ENCODE peak calls at places on chromosomes 7 and 10, in eight cellular contexts. B, O, K, J, Y, S, C and G are unnamed samples.
A peak's percentile ranks its signal among the peaks of the same experiment; 100 is the strongest.

GRCh38 chr10:7928511-7928910 is 110.2 kb downstream of the TAF3 start:
- DNase-seq in B (no peak), O (no peak), K (no peak), J (no peak), Y (no peak), S (no peak), C (no peak), G (no peak)

GRCh38 chr7:80659120-80660055 is 20.9 kb downstream of the CD36 start:
- DNase-seq in B (no peak), O (peak; percentile 70), K (peak; percentile 71), J (no peak), Y (no peak), S (no peak), C (no peak), G (peak; percentile 5)

GRCh38 chr10:52215745-52216361 is 98.2 kb upstream of the DKK1 start:
- DNase-seq in B (peak; percentile 10), O (peak; percentile 77), K (peak; percentile 48), J (no peak), Y (no peak), S (no peak), C (peak; percentile 2), G (peak; percentile 68)

GRCh38 chr10:88114368-88114767 is 250.9 kb downstream of the PTEN start:
- DNase-seq in B (peak; percentile 14), O (peak; percentile 82), K (peak; percentile 42), J (no peak), Y (no peak), S (peak; percentile 41), C (no peak), G (peak; percentile 90)

GRCh38 chr10:122113161-122113944 is 124.4 kb downstream of the TACC2 start:
- DNase-seq in B (no peak), O (no peak), K (peak; percentile 72), J (peak; percentile 84), Y (no peak), S (peak; percentile 65), C (no peak), G (no peak)

GRCh38 chr10:61130366-61130765 is 186.4 kb upstream of the RHOBTB1 start:
- DNase-seq in B (no peak), O (no peak), K (no peak), J (no peak), Y (no peak), S (no peak), C (no peak), G (no peak)

GRCh38 chr10:73859441-73860049 is 14.8 kb downstream of the CAMK2G start:
- DNase-seq in B (no peak), O (no peak), K (no peak), J (no peak), Y (peak; percentile 39), S (no peak), C (no peak), G (no peak)

GRCh38 chr7:55520426-55521140 is 51.7 kb downstream of the VOPP1 start:
- DNase-seq in B (no peak), O (no peak), K (no peak), J (no peak), Y (no peak), S (no peak), C (no peak), G (no peak)

GRCh38 chr10:88254091-88254490 is 329.0 kb downstream of the RNLS start:
- DNase-seq in B (no peak), O (no peak), K (peak; percentile 77), J (no peak), Y (no peak), S (no peak), C (no peak), G (no peak)

GRCh38 chr10:13560597-13560996 is 26.2 kb upstream of the PRPF18 start:
- DNase-seq in B (no peak), O (no peak), K (no peak), J (no peak), Y (no peak), S (no peak), C (no peak), G (no peak)

GRCh38 chr10:86443936-86444335 is 77.3 kb upstream of the GRID1 start:
- DNase-seq in B (no peak), O (no peak), K (no peak), J (no peak), Y (no peak), S (no peak), C (no peak), G (no peak)

GRCh38 chr7:815284-816216 is 16.7 kb upstream of the SUN1 start:
- DNase-seq in B (peak; percentile 45), O (peak; percentile 38), K (no peak), J (no peak), Y (no peak), S (peak; percentile 91), C (no peak), G (peak; percentile 45)

GRCh38 chr10:125521721-125522680 is 161.0 kb downstream of the TEX36 start:
- DNase-seq in B (no peak), O (peak; percentile 88), K (no peak), J (no peak), Y (no peak), S (peak; percentile 89), C (no peak), G (peak; percentile 78)

GRCh38 chr7:135147341-135147898 is 452 bp upstream of the TMEM140 start:
- DNase-seq in B (no peak), O (peak; percentile 44), K (peak; percentile 51), J (no peak), Y (no peak), S (no peak), C (no peak), G (no peak)

GRCh38 chr7:151372612-151373265 is 31.1 kb downstream of the NUB1 start:
- DNase-seq in B (no peak), O (no peak), K (no peak), J (no peak), Y (no peak), S (no peak), C (no peak), G (no peak)

GRCh38 chr7:3103614-3104399 is 60.1 kb upstream of the CARD11 start:
- DNase-seq in B (no peak), O (no peak), K (no peak), J (no peak), Y (no peak), S (no peak), C (no peak), G (no peak)

GRCh38 chr7:30800785-30801252 is 29.6 kb downstream of the MINDY4 start:
- DNase-seq in B (peak; percentile 59), O (peak; percentile 84), K (peak; percentile 65), J (no peak), Y (no peak), S (peak; percentile 55), C (no peak), G (peak; percentile 73)

GRCh38 chr7:112873831-112874553 is 83.8 kb upstream of the TMEM168 start:
- DNase-seq in B (no peak), O (peak; percentile 35), K (no peak), J (no peak), Y (no peak), S (no peak), C (no peak), G (no peak)

GRCh38 chr7:88169717-88170320 is 50.0 kb downstream of the SRI start:
- DNase-seq in B (peak; percentile 5), O (peak; percentile 59), K (no peak), J (no peak), Y (no peak), S (no peak), C (no peak), G (peak; percentile 22)

GRCh38 chr7:151051108-151051507 is 2.8 kb downstream of the ASIC3 start:
- DNase-seq in B (no peak), O (no peak), K (no peak), J (peak; percentile 70), Y (peak; percentile 64), S (peak; percentile 90), C (peak; percentile 26), G (no peak)

GRCh38 chr10:50469288-50469687 is 154.5 kb downstream of the SGMS1 start:
- DNase-seq in B (no peak), O (no peak), K (peak; percentile 33), J (no peak), Y (no peak), S (no peak), C (no peak), G (no peak)

GRCh38 chr10:92810934-92811532 is 37.3 kb upstream of the EXOC6 start:
- DNase-seq in B (no peak), O (no peak), K (no peak), J (no peak), Y (no peak), S (no peak), C (no peak), G (no peak)

GRCh38 chr7:84908196-84908793 is 278.6 kb downstream of the SEMA3D start:
- DNase-seq in B (no peak), O (no peak), K (no peak), J (no peak), Y (no peak), S (no peak), C (no peak), G (no peak)

GRCh38 chr10:51918921-51919325 is 219.5 kb upstream of the CSTF2T start:
- DNase-seq in B (no peak), O (no peak), K (no peak), J (no peak), Y (no peak), S (no peak), C (no peak), G (no peak)

GRCh38 chr7:90175667-90176066 is 21.4 kb downstream of the STEAP1 start:
- DNase-seq in B (no peak), O (no peak), K (no peak), J (peak; percentile 44), Y (no peak), S (no peak), C (no peak), G (no peak)

GRCh38 chr10:132162021-132162531 is 24.7 kb upstream of the DPYSL4 start:
- DNase-seq in B (no peak), O (peak; percentile 76), K (no peak), J (no peak), Y (no peak), S (no peak), C (no peak), G (peak; percentile 67)

GRCh38 chr10:86522385-86522855 is 828 bp upstream of the WAPL start:
- DNase-seq in B (no peak), O (peak; percentile 46), K (no peak), J (no peak), Y (no peak), S (no peak), C (no peak), G (peak; percentile 29)